ENCODE peak calls at places on chromosomes 1 and 21, in eight cellular contexts. K, O, G, I, Y, E, P and H are unnamed samples.

GRCh38 chr1:101520302-101520701 is 283.5 kb downstream of the S1PR1 start:
- DNase-seq in K (no peak), O (peak; percentile 22), G (peak; percentile 30), I (peak; percentile 40), Y (peak; percentile 72), E (no peak), P (no peak), H (peak; percentile 42)

GRCh38 chr1:2300851-2301606 is 72.9 kb downstream of the SKI start:
- DNase-seq in K (peak; percentile 76), O (peak; percentile 71), G (peak; percentile 96), I (no peak), Y (no peak), E (peak; percentile 92), P (peak; percentile 74), H (no peak)

GRCh38 chr21:24995206-24995605 is 612.1 kb downstream of the MRPL39 start:
- DNase-seq in K (no peak), O (no peak), G (no peak), I (no peak), Y (peak; percentile 56), E (no peak), P (no peak), H (no peak)

GRCh38 chr1:2986549-2987305 is 34.5 kb upstream of the ACTRT2 start:
- DNase-seq in K (no peak), O (no peak), G (no peak), I (no peak), Y (no peak), E (no peak), P (no peak), H (no peak)

GRCh38 chr1:71463144-71463543 is 382.3 kb upstream of the ZRANB2 start:
- DNase-seq in K (no peak), O (no peak), G (no peak), I (peak; percentile 2), Y (no peak), E (no peak), P (no peak), H (no peak)

GRCh38 chr1:212606042-212606733 is 2.4 kb upstream of the ATF3 start:
- DNase-seq in K (no peak), O (no peak), G (no peak), I (no peak), Y (peak; percentile 69), E (no peak), P (no peak), H (no peak)

GRCh38 chr1:30052178-30052577 is 671.2 kb downstream of the MATN1 start:
- DNase-seq in K (no peak), O (no peak), G (no peak), I (no peak), Y (no peak), E (no peak), P (no peak), H (no peak)

GRCh38 chr1:10637833-10638558 is 158.4 kb downstream of the CASZ1 start:
- DNase-seq in K (no peak), O (no peak), G (peak; percentile 43), I (no peak), Y (no peak), E (no peak), P (no peak), H (no peak)

GRCh38 chr1:154256666-154257065 is 15.8 kb upstream of the HAX1 start:
- DNase-seq in K (no peak), O (no peak), G (no peak), I (no peak), Y (no peak), E (no peak), P (no peak), H (no peak)

GRCh38 chr1:96538883-96539282 is 182.7 kb upstream of the PTBP2 start:
- DNase-seq in K (no peak), O (peak; percentile 35), G (no peak), I (peak; percentile 48), Y (no peak), E (no peak), P (no peak), H (no peak)

GRCh38 chr1:17574502-17574901 is 35.0 kb downstream of the ARHGEF10L start:
- DNase-seq in K (no peak), O (no peak), G (peak; percentile 50), I (no peak), Y (peak; percentile 78), E (no peak), P (no peak), H (no peak)

GRCh38 chr1:31410871-31411270 is 2.1 kb upstream of the SERINC2 start:
- DNase-seq in K (no peak), O (no peak), G (no peak), I (no peak), Y (no peak), E (no peak), P (no peak), H (no peak)

GRCh38 chr1:155648207-155649147 is 38.5 kb downstream of the MSTO1 start:
- DNase-seq in K (no peak), O (peak; percentile 24), G (no peak), I (peak; percentile 88), Y (peak; percentile 85), E (no peak), P (peak; percentile 27), H (peak; percentile 95)

GRCh38 chr1:175188936-175189335 is 3.6 kb downstream of the KIAA0040 start:
- DNase-seq in K (no peak), O (peak; percentile 47), G (peak; percentile 59), I (no peak), Y (no peak), E (peak; percentile 17), P (no peak), H (no peak)

GRCh38 chr21:18499761-18500376 is 96.3 kb upstream of the TMPRSS15 start:
- DNase-seq in K (no peak), O (peak; percentile 30), G (peak; percentile 59), I (no peak), Y (peak; percentile 44), E (no peak), P (peak; percentile 40), H (no peak)

GRCh38 chr1:17274186-17275170 is 25.6 kb downstream of the PADI3 start:
- DNase-seq in K (peak; percentile 23), O (peak; percentile 74), G (no peak), I (no peak), Y (peak; percentile 86), E (no peak), P (peak; percentile 32), H (peak; percentile 39)

GRCh38 chr1:67768480-67768879 is 64.8 kb downstream of the GNG12 start:
- DNase-seq in K (no peak), O (no peak), G (no peak), I (no peak), Y (no peak), E (no peak), P (no peak), H (no peak)

GRCh38 chr1:109498161-109498801 is 4.4 kb downstream of the CYB561D1 start:
- DNase-seq in K (no peak), O (no peak), G (peak; percentile 51), I (no peak), Y (peak; percentile 74), E (no peak), P (no peak), H (no peak)

GRCh38 chr1:109493227-109493626 is 667 bp upstream of the CYB561D1 start:
- DNase-seq in K (no peak), O (no peak), G (peak; percentile 40), I (no peak), Y (no peak), E (no peak), P (no peak), H (no peak)

GRCh38 chr1:109493805-109494539 is at the start of gene CYB561D1:
- DNase-seq in K (peak; percentile 93), O (peak; percentile 88), G (peak; percentile 95), I (peak; percentile 74), Y (peak; percentile 90), E (peak; percentile 88), P (peak; percentile 88), H (peak; percentile 80)

GRCh38 chr1:109497449-109498160 is 3.7 kb downstream of the CYB561D1 start:
- DNase-seq in K (no peak), O (no peak), G (no peak), I (no peak), Y (peak; percentile 70), E (no peak), P (no peak), H (no peak)

DNA sequence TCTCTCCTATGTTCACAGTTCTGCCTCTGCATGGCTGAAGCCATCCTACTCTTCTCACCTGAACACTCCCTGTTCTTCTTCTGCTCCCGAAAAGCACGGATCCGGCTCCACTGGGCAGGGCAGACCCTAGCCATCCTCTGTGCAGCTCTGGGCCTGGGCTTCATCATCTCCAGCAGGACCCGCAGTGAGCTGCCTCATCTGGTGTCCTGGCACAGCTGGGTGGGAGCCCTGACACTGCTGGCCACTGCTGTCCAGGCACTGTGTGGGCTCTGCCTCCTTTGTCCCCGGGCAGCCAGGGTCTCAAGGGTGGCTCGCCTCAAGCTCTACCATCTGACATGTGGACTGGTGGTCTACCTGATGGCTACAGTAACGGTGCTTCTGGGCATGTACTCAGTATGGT is 1.8 kb downstream of the CYB561D1 start:
- DNase-seq in K (no peak), O (no peak), G (no peak), I (no peak), Y (no peak), E (no peak), P (no peak), H (no peak)
- H3K4me1 ChIP-seq in K (peaks cover 72% of the 10 kb centered on the region), O (peaks cover 16% of the 10 kb centered on the region), G (peaks cover 4% of the 10 kb centered on the region), I (no peaks in the 10 kb centered on the region), Y (no peaks in the 10 kb centered on the region), E (peaks cover 71% of the 10 kb centered on the region), P (peaks cover 65% of the 10 kb centered on the region), H (peaks cover 8% of the 10 kb centered on the region)

GRCh38 chr1:158836038-158836437 is 4.9 kb downstream of the MNDA start:
- DNase-seq in K (no peak), O (no peak), G (no peak), I (no peak), Y (no peak), E (no peak), P (no peak), H (no peak)

GRCh38 chr1:158833269-158833668 is 2.1 kb downstream of the MNDA start:
- DNase-seq in K (no peak), O (no peak), G (no peak), I (no peak), Y (no peak), E (no peak), P (no peak), H (no peak)

GRCh38 chr1:158838660-158839059 is 7.5 kb downstream of the MNDA start:
- DNase-seq in K (no peak), O (no peak), G (no peak), I (no peak), Y (no peak), E (no peak), P (no peak), H (no peak)
- H3K4me1 ChIP-seq in K (no peaks in the 10 kb centered on the region), O (no peaks in the 10 kb centered on the region), G (no peaks in the 10 kb centered on the region), I (no peaks in the 10 kb centered on the region), Y (no peaks in the 10 kb centered on the region), E (no peaks in the 10 kb centered on the region), P (no peaks in the 10 kb centered on the region), H (no peaks in the 10 kb centered on the region)

GRCh38 chr1:184300446-184300845 is 86.4 kb upstream of the C1orf21 start:
- DNase-seq in K (no peak), O (no peak), G (no peak), I (peak; percentile 35), Y (no peak), E (no peak), P (no peak), H (no peak)
- H3K4me1 ChIP-seq in K (no peaks in the 10 kb centered on the region), O (no peaks in the 10 kb centered on the region), G (peaks cover 12% of the 10 kb centered on the region), I (peaks cover 8% of the 10 kb centered on the region), Y (no peaks in the 10 kb centered on the region), E (no peaks in the 10 kb centered on the region), P (peaks cover 46% of the 10 kb centered on the region), H (peaks cover 2% of the 10 kb centered on the region)

DNA sequence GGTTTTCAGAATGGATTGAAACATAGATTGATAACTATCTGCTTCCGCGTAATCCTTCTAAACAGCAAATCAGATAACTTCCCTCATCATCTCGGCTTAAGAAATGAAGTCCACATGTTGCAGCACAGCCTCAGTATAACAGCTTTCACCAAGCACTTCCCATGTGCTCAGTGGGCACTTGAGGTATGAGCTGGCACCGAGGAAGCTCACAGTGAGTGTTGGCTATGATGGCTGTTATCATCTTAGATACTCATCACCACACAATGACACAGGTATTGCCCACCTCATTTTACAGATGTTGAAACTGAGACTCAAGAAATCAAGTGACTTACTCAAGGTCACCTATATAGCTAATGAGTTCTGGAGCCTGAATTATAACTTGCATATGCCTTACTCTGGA is 43.3 kb downstream of the RCSD1 start:
- DNase-seq in K (no peak), O (no peak), G (no peak), I (no peak), Y (no peak), E (no peak), P (no peak), H (no peak)
- H3K4me1 ChIP-seq in K (peaks cover 29% of the 10 kb centered on the region), O (no peaks in the 10 kb centered on the region), G (peaks cover 12% of the 10 kb centered on the region), I (no peaks in the 10 kb centered on the region), Y (peaks cover 15% of the 10 kb centered on the region), E (peaks cover 82% of the 10 kb centered on the region), P (peaks cover 12% of the 10 kb centered on the region), H (peaks cover 37% of the 10 kb centered on the region)